ENCODE peak calls at places on chromosomes 1 and 21, in nine cellular contexts. B is IMR-90, U is GM23338, G is PC-3, W is PC-9, A is SK-N-SH, H is fibroblast of lung, V is astrocyte, L is HCT116. Q is an unnamed sample.

GRCh38 chr1:14681182-14681581 is 82.7 kb downstream of the KAZN start:
- DNase-seq in A (no peak), U (no peak), W (no peak), B (no peak), G (peak; percentile 75), V (peak; percentile 10), H (no peak), L (no peak), Q (no peak)

GRCh38 chr1:163570061-163570460 is 248.3 kb downstream of the NUF2 start:
- DNase-seq in A (no peak), L (no peak), G (no peak), V (no peak), H (no peak), W (no peak), B (no peak), U (no peak), Q (no peak)

GRCh38 chr21:33972539-33972938 is 56.9 kb upstream of the ATP5PO start:
- DNase-seq in U (no peak), A (no peak), V (no peak), L (no peak), B (no peak), W (no peak), G (no peak), H (no peak), Q (no peak)

GRCh38 chr1:44631333-44631646 is 43.0 kb downstream of the TMEM53 start:
- DNase-seq in L (no peak), H (no peak), B (no peak), W (no peak), U (no peak), G (no peak), V (no peak), A (no peak), Q (no peak)

GRCh38 chr1:228011721-228012311 is 5.0 kb downstream of the WNT3A start:
- DNase-seq in L (no peak), A (no peak), W (no peak), V (no peak), U (no peak), B (no peak), H (no peak), G (no peak), Q (no peak)

GRCh38 chr1:64933296-64934070 is 32.9 kb downstream of the JAK1 start:
- DNase-seq in V (peak; percentile 97), B (peak; percentile 96), U (no peak), G (peak; percentile 64), W (no peak), A (no peak), L (no peak), H (peak; percentile 96), Q (no peak)

GRCh38 chr1:210915890-210916507 is 217.9 kb downstream of the KCNH1 start:
- DNase-seq in V (no peak), H (no peak), A (no peak), L (no peak), U (no peak), W (no peak), G (no peak), B (no peak), Q (no peak)

GRCh38 chr1:195851016-195851591 is 757.1 kb downstream of the KCNT2 start:
- DNase-seq in G (peak; percentile 32), W (no peak), H (no peak), L (no peak), B (no peak), U (peak; percentile 16), V (no peak), A (no peak), Q (no peak)

GRCh38 chr21:36945496-36946138 is 20.9 kb downstream of the HLCS start:
- DNase-seq in H (peak; percentile 35), B (peak; percentile 28), G (no peak), W (no peak), A (no peak), U (no peak), L (no peak), V (peak; percentile 42), Q (no peak)

GRCh38 chr1:92410706-92411105 is 76.0 kb downstream of the GFI1 start:
- DNase-seq in U (no peak), V (no peak), G (no peak), W (no peak), H (no peak), B (no peak), A (no peak), L (no peak), Q (peak; percentile 89)

GRCh38 chr1:201656670-201657032 is 117.7 kb downstream of the NAV1 start:
- DNase-seq in G (no peak), L (no peak), H (peak; percentile 91), U (no peak), V (no peak), A (peak; percentile 62), B (peak; percentile 74), W (no peak), Q (no peak)

GRCh38 chr1:27940297-27940696 is 5.5 kb downstream of the SMPDL3B start:
- DNase-seq in V (no peak), L (no peak), W (no peak), B (no peak), U (peak; percentile 85), A (peak; percentile 53), H (peak; percentile 31), G (peak; percentile 42), Q (peak; percentile 51)

GRCh38 chr1:31064115-31064514 is 1.4 kb downstream of the PUM1 start:
- DNase-seq in G (no peak), H (no peak), U (no peak), A (no peak), W (no peak), B (no peak), V (no peak), L (no peak), Q (no peak)

GRCh38 chr1:118304722-118305344 is 119.8 kb upstream of the SPAG17 start:
- DNase-seq in H (peak; percentile 15), G (peak; percentile 31), V (peak; percentile 1), W (no peak), B (no peak), A (peak; percentile 2), U (peak; percentile 77), L (no peak), Q (no peak)

GRCh38 chr1:230084408-230085177 is 17.6 kb downstream of the GALNT2 start:
- DNase-seq in L (peak; percentile 89), H (peak; percentile 97), B (peak; percentile 99), U (no peak), G (peak; percentile 100), A (peak; percentile 59), W (peak; percentile 86), V (peak; percentile 99), Q (peak; percentile 76)

DNA sequence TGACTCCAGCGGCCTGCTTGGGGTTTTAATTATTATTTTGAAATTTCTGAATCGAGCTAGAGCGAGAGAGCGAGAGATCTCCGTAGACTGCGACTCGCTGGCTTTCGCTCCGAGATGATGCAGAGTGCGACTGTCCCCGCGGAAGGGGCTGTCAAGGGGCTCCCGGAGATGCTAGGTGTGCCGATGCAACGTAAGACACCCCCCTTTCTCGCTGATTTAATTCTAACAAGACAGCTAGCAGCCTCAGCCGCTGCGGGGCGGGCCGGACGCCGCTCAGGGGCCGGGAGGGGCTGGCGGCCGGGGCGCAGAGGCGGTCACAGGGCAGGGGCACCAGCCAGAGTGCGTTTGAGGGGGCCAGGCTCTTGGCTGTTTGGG is 339 bp downstream of the LHX4 start:
- DNase-seq in L (no peak), H (no peak), B (no peak), V (no peak), U (peak; percentile 63), W (peak; percentile 28), G (no peak), A (no peak), Q (no peak)
- H4K20me1 ChIP-seq in L (no peaks in the 10 kb centered on the region), H (no peaks in the 10 kb centered on the region), B (peaks cover 22% of the 10 kb centered on the region), V (peaks cover 26% of the 10 kb centered on the region), U (no peaks in the 10 kb centered on the region), W (no peaks in the 10 kb centered on the region), G (no peaks in the 10 kb centered on the region), A (peaks cover 7% of the 10 kb centered on the region), Q (no peaks in the 10 kb centered on the region)

GRCh38 chr1:4485398-4485797 is 169.0 kb upstream of the AJAP1 start:
- DNase-seq in B (no peak), H (no peak), L (no peak), U (no peak), V (no peak), G (no peak), A (peak; percentile 41), W (no peak), Q (no peak)

GRCh38 chr1:4485878-4486277 is 168.5 kb upstream of the AJAP1 start:
- DNase-seq in A (no peak), H (no peak), B (no peak), L (no peak), V (no peak), U (no peak), G (no peak), W (no peak), Q (no peak)

GRCh38 chr1:4488018-4488417 is 166.4 kb upstream of the AJAP1 start:
- DNase-seq in U (no peak), W (no peak), G (no peak), L (no peak), A (no peak), V (no peak), B (no peak), H (no peak), Q (no peak)

GRCh38 chr1:4486408-4487120 is 167.8 kb upstream of the AJAP1 start:
- DNase-seq in L (no peak), B (no peak), G (no peak), A (no peak), V (no peak), W (no peak), U (no peak), H (no peak), Q (no peak)

DNA sequence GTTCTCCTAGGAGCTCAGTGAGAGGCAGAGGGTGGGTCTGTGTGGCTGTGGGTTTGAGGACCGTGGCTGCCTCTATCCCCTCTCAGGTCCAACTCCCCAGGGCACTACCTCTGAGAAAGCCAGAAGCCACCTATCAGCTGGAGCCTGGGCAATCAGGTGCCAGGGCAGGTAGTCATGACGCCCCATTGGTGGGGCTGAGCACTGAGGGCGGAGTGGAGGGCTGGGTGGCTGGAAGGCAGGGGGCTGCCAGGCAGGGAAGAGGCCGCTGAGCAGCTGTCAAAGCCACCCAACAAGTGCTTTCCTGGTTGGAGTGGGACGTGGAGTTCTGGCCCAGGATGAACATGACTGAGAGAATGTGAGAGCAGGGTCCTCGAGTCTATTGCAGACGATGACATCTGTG is 164.9 kb upstream of the AJAP1 start:
- DNase-seq in U (no peak), G (no peak), H (no peak), B (no peak), A (no peak), W (no peak), V (no peak), L (no peak), Q (no peak)
- H3K4me1 ChIP-seq in U (no peaks in the 10 kb centered on the region), G (no peaks in the 10 kb centered on the region), H (no peaks in the 10 kb centered on the region), B (no peaks in the 10 kb centered on the region), A (no peaks in the 10 kb centered on the region), W (no peaks in the 10 kb centered on the region), V (no peaks in the 10 kb centered on the region), L (no peaks in the 10 kb centered on the region), Q (no peaks in the 10 kb centered on the region)

GRCh38 chr1:19536519-19536918 is 51.2 kb upstream of the CAPZB start:
- DNase-seq in B (no peak), A (no peak), W (no peak), V (no peak), L (no peak), U (no peak), G (no peak), H (no peak), Q (no peak)
- H4K20me1 ChIP-seq in B (no peaks in the 10 kb centered on the region), A (no peaks in the 10 kb centered on the region), W (no peaks in the 10 kb centered on the region), V (no peaks in the 10 kb centered on the region), L (no peaks in the 10 kb centered on the region), U (no peaks in the 10 kb centered on the region), G (no peaks in the 10 kb centered on the region), H (no peaks in the 10 kb centered on the region), Q (no peaks in the 10 kb centered on the region)

DNA sequence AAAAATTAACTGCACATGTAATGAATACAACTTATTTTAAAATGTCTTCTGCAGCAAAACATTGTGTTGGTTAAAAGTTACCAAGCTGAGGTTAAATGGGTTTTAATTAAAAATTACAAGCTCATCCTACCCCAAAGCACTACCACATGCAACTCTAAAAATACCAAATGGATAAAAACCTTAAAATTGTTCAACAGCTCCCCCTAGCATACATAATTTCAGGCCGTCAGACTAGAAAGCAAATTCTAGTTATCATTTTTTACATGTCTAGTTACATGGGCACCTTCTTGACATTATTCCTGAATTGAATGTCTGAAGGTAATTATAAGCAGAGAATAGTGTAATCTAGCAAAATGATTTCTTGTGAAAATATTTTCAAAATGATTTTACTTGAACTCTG is 176.5 kb downstream of the C1orf21 start:
- DNase-seq in G (peak; percentile 47), B (peak; percentile 40), U (no peak), A (peak; percentile 34), H (peak; percentile 67), L (no peak), V (no peak), W (no peak), Q (no peak)
- H3K4me1 ChIP-seq in G (no peaks in the 10 kb centered on the region), B (peaks cover 3% of the 10 kb centered on the region), U (no peaks in the 10 kb centered on the region), A (peaks cover 7% of the 10 kb centered on the region), H (peaks cover 5% of the 10 kb centered on the region), L (no peaks in the 10 kb centered on the region), V (peaks cover 3% of the 10 kb centered on the region), W (no peaks in the 10 kb centered on the region), Q (no peaks in the 10 kb centered on the region)